ENCODE peak calls at places on chromosomes 16 and 17, in ten cellular contexts. Z is AG04450, W is adrenal gland, H is prostate gland, B is A549, Y is cardiac fibroblast, P is OCI-LY7, G is neural progenitor cell, V is astrocyte of the cerebellum, L is choroid plexus epithelial cell. J is an unnamed sample.
A peak's percentile ranks its signal among the peaks of the same experiment; 100 is the strongest.

GRCh38 chr17:31339906-31340661 is 18.7 kb upstream of the EVI2A start:
- DNase-seq in L (peak; percentile 86), B (no peak), Z (no peak), Y (peak; percentile 82), W (no peak), P (no peak), V (peak; percentile 50), G (no peak), H (no peak), J (peak; percentile 66)

GRCh38 chr16:379183-379960 is 2.4 kb downstream of the PGAP6 start:
- DNase-seq in H (peak; percentile 86), W (no peak), V (no peak), G (no peak), P (no peak), L (no peak), Y (no peak), Z (no peak), B (no peak), J (no peak)

GRCh38 chr16:78675312-78675711 is 575.9 kb downstream of the WWOX start:
- DNase-seq in L (no peak), Y (no peak), G (no peak), W (no peak), Z (no peak), H (peak; percentile 48), V (no peak), P (no peak), B (peak; percentile 9), J (no peak)

GRCh38 chr17:2170023-2170422 is 115.1 kb downstream of the HIC1 start:
- DNase-seq in H (no peak), L (no peak), B (peak; percentile 39), G (peak; percentile 48), P (peak; percentile 43), Y (no peak), V (no peak), W (no peak), Z (no peak), J (no peak)

GRCh38 chr17:51802544-51802943 is 356.0 kb downstream of the CA10 start:
- DNase-seq in W (no peak), L (no peak), G (no peak), Z (no peak), V (no peak), Y (no peak), P (no peak), H (no peak), B (no peak), J (no peak)

GRCh38 chr17:46943511-46944393 is 20.8 kb downstream of the GOSR2 start:
- DNase-seq in P (no peak), L (peak; percentile 55), V (no peak), B (no peak), Z (no peak), H (no peak), G (peak; percentile 49), Y (peak; percentile 36), W (peak; percentile 69), J (no peak)

GRCh38 chr16:67017810-67018488 is 11.0 kb upstream of the CBFB start:
- DNase-seq in W (peak; percentile 91), Y (peak; percentile 89), L (peak; percentile 97), P (peak; percentile 93), B (peak; percentile 97), G (peak; percentile 93), Z (peak; percentile 77), V (peak; percentile 83), H (peak; percentile 79), J (peak; percentile 59)

GRCh38 chr16:53968896-53969295 is 264.9 kb downstream of the FTO start:
- DNase-seq in B (no peak), H (no peak), V (no peak), Z (no peak), W (no peak), Y (peak; percentile 14), L (peak; percentile 48), P (no peak), G (no peak), J (no peak)

GRCh38 chr16:88515405-88515804 is 54.8 kb upstream of the ZC3H18 start:
- DNase-seq in L (no peak), V (no peak), Z (no peak), B (no peak), G (no peak), Y (no peak), W (no peak), P (no peak), H (no peak), J (no peak)

GRCh38 chr16:57394444-57394843 is 10.1 kb upstream of the CCL17 start:
- DNase-seq in V (no peak), B (no peak), Z (no peak), P (no peak), W (no peak), Y (peak; percentile 32), G (no peak), H (peak; percentile 83), L (peak; percentile 46), J (no peak)

GRCh38 chr17:8122923-8123694 is 797 bp downstream of the HES7 start:
- DNase-seq in V (no peak), P (peak; percentile 37), W (no peak), Y (peak; percentile 34), L (no peak), G (peak; percentile 59), Z (no peak), B (peak; percentile 52), H (no peak), J (no peak)

GRCh38 chr17:42273474-42274272 is 2.5 kb downstream of the STAT5B start:
- DNase-seq in P (no peak), W (no peak), Y (no peak), Z (no peak), G (no peak), B (no peak), L (no peak), H (no peak), V (no peak), J (no peak)

GRCh38 chr16:60123387-60124023 is 1389.4 kb upstream of the GOT2 start:
- DNase-seq in H (no peak), V (peak; percentile 61), B (no peak), L (no peak), G (no peak), Z (no peak), W (no peak), P (no peak), Y (no peak), J (no peak)

GRCh38 chr17:65039349-65039988 is 17.1 kb downstream of the GNA13 start:
- DNase-seq in V (no peak), H (no peak), P (peak; percentile 72), L (no peak), W (no peak), Y (no peak), B (no peak), G (no peak), Z (no peak), J (no peak)

GRCh38 chr17:48727415-48728175 is 955 bp downstream of the HOXB13 start:
- DNase-seq in W (no peak), Y (no peak), G (no peak), P (no peak), B (no peak), Z (no peak), V (no peak), H (no peak), L (no peak), J (no peak)

GRCh38 chr16:59058261-59058660 is 324.1 kb upstream of the GOT2 start:
- DNase-seq in W (no peak), P (no peak), B (no peak), V (no peak), Y (no peak), Z (no peak), H (no peak), G (no peak), L (no peak), J (no peak)

GRCh38 chr17:48150602-48151001 is 43.0 kb downstream of the SNX11 start:
- DNase-seq in Z (no peak), L (no peak), V (no peak), B (no peak), H (no peak), Y (no peak), P (no peak), G (no peak), W (no peak), J (no peak)

GRCh38 chr17:57394375-57394774 is 138.1 kb downstream of the MSI2 start:
- DNase-seq in H (no peak), Z (no peak), B (no peak), G (no peak), Y (no peak), V (no peak), W (no peak), P (no peak), L (no peak), J (no peak)
- TF ChIP-seq CTCF in H (no peak), Z (no peak), B (no peak), G (no peak), Y (no peak), V (no peak), W (no peak), P (no peak), L (no peak), J (no peak)

GRCh38 chr17:44007346-44008204 is 3.2 kb downstream of the NAGS start:
- DNase-seq in W (no peak), Z (no peak), P (peak; percentile 17), L (no peak), Y (peak; percentile 52), G (no peak), B (no peak), H (no peak), V (no peak), J (no peak)

GRCh38 chr17:44010966-44011647 is 3.7 kb downstream of the TMEM101 start:
- DNase-seq in G (no peak), L (peak; percentile 89), Z (peak; percentile 60), Y (no peak), W (no peak), V (peak; percentile 81), H (no peak), B (no peak), P (no peak), J (peak; percentile 32)

GRCh38 chr17:44005865-44006580 is 1.6 kb downstream of the NAGS start:
- DNase-seq in G (peak; percentile 83), Z (no peak), W (no peak), Y (no peak), H (no peak), P (peak; percentile 33), B (peak; percentile 32), V (no peak), L (peak; percentile 38), J (no peak)

GRCh38 chr17:44006581-44007345 is 2.3 kb downstream of the NAGS start:
- DNase-seq in Z (peak; percentile 87), Y (peak; percentile 98), V (peak; percentile 92), G (peak; percentile 99), L (peak; percentile 98), H (peak; percentile 99), P (peak; percentile 96), B (peak; percentile 97), W (peak; percentile 98), J (peak; percentile 88)

GRCh38 chr17:44008205-44008909 is 3.9 kb downstream of the NAGS start:
- DNase-seq in G (no peak), V (no peak), Z (no peak), P (peak; percentile 23), L (no peak), W (no peak), Y (no peak), H (no peak), B (no peak), J (no peak)
- H3K4me3 ChIP-seq in G (no peak overlapping the region), V (peak overlapping the region; percentile 68), Z (peak overlapping the region; percentile 80), P (peak overlapping the region; percentile 73), L (peak overlapping the region; percentile 72), W (no peak overlapping the region), Y (no peak overlapping the region), H (no peak overlapping the region), B (no peak overlapping the region), J (peak overlapping the region; percentile 83)

GRCh38 chr17:11296994-11297393 is 56.0 kb downstream of the SHISA6 start:
- DNase-seq in L (peak; percentile 2), Z (no peak), P (peak; percentile 2), B (peak; percentile 44), W (no peak), G (peak; percentile 36), V (no peak), Y (no peak), H (no peak), J (no peak)
- TF ChIP-seq CTCF in L (no peak), Z (no peak), P (peak; percentile 74), B (peak; percentile 47), W (no peak), G (peak; percentile 66), V (no peak), Y (no peak), H (no peak), J (no peak)

GRCh38 chr16:10387378-10387681 is 1.5 kb downstream of the ATF7IP2 start:
- DNase-seq in L (no peak), G (no peak), B (no peak), Z (no peak), V (no peak), P (no peak), Y (no peak), W (no peak), H (no peak), J (no peak)
- H3K4me3 ChIP-seq in L (no peak overlapping the region), G (peak overlapping the region; percentile 68), B (peak overlapping the region; percentile 65), Z (peak overlapping the region; percentile 79), V (no peak overlapping the region), P (peak overlapping the region; percentile 88), Y (peak overlapping the region; percentile 66), W (no peak overlapping the region), H (no peak overlapping the region), J (no peak overlapping the region)